ENCODE peak calls at places on chromosomes 3 and 15, in seven cellular contexts. One of them, this sample, is unnamed.

GRCh38 chr3:98612996-98613517 is 19.6 kb upstream of the CPOX start:
- DNase-seq in HCT116: no peak
- DNase-seq in H1: no peak
- DNase-seq in GM12878: peak
- DNase-seq in HepG2: no peak
- DNase-seq in SK-N-SH: no peak
- DNase-seq in K562: no peak
- DNase-seq in this sample: no peak

GRCh38 chr3:177447938-177448337 is 250.7 kb upstream of the TBL1XR1 start:
- DNase-seq in HCT116: peak
- DNase-seq in H1: no peak
- DNase-seq in GM12878: no peak
- DNase-seq in HepG2: no peak
- DNase-seq in SK-N-SH: no peak
- DNase-seq in K562: no peak
- DNase-seq in this sample: peak

GRCh38 chr15:31387101-31387482 is 60.5 kb downstream of the KLF13 start:
- DNase-seq in HCT116: no peak
- DNase-seq in H1: no peak
- DNase-seq in GM12878: no peak
- DNase-seq in HepG2: no peak
- DNase-seq in SK-N-SH: no peak
- DNase-seq in K562: no peak
- DNase-seq in this sample: no peak

GRCh38 chr3:24519368-24520100 is 24.9 kb upstream of the THRB start:
- DNase-seq in HCT116: no peak
- DNase-seq in H1: no peak
- DNase-seq in GM12878: peak
- DNase-seq in HepG2: peak
- DNase-seq in SK-N-SH: no peak
- DNase-seq in K562: no peak
- DNase-seq in this sample: no peak

GRCh38 chr3:178231645-178232044 is 304.6 kb upstream of the KCNMB2 start:
- DNase-seq in HCT116: no peak
- DNase-seq in H1: no peak
- DNase-seq in GM12878: no peak
- DNase-seq in HepG2: no peak
- DNase-seq in SK-N-SH: no peak
- DNase-seq in K562: no peak
- DNase-seq in this sample: no peak

GRCh38 chr3:55128201-55128870 is 200.5 kb upstream of the LRTM1 start:
- DNase-seq in HCT116: no peak
- DNase-seq in H1: no peak
- DNase-seq in GM12878: no peak
- DNase-seq in HepG2: no peak
- DNase-seq in SK-N-SH: peak
- DNase-seq in K562: no peak
- DNase-seq in this sample: no peak

GRCh38 chr15:31402511-31403056 is 75.9 kb downstream of the KLF13 start:
- DNase-seq in HCT116: no peak
- DNase-seq in H1: no peak
- DNase-seq in GM12878: no peak
- DNase-seq in HepG2: no peak
- DNase-seq in SK-N-SH: peak
- DNase-seq in K562: no peak
- DNase-seq in this sample: no peak

GRCh38 chr3:144127700-144128099 is 156.1 kb downstream of the DIPK2A start:
- DNase-seq in HCT116: no peak
- DNase-seq in H1: no peak
- DNase-seq in GM12878: no peak
- DNase-seq in HepG2: no peak
- DNase-seq in SK-N-SH: no peak
- DNase-seq in K562: no peak
- DNase-seq in this sample: peak

GRCh38 chr3:189099505-189100290 is 72.1 kb upstream of the TPRG1 start:
- DNase-seq in HCT116: no peak
- DNase-seq in H1: no peak
- DNase-seq in GM12878: no peak
- DNase-seq in HepG2: no peak
- DNase-seq in SK-N-SH: no peak
- DNase-seq in K562: no peak
- DNase-seq in this sample: peak

GRCh38 chr3:52534281-52535183 is 875 bp upstream of the NT5DC2 start:
- DNase-seq in HCT116: no peak
- DNase-seq in H1: no peak
- DNase-seq in GM12878: no peak
- DNase-seq in HepG2: peak
- DNase-seq in SK-N-SH: peak
- DNase-seq in K562: no peak
- DNase-seq in this sample: peak

GRCh38 chr3:52536369-52537164 is at the start of gene UQCC5:
- DNase-seq in HCT116: peak
- DNase-seq in H1: peak
- DNase-seq in GM12878: peak
- DNase-seq in HepG2: peak
- DNase-seq in SK-N-SH: peak
- DNase-seq in K562: peak
- DNase-seq in this sample: peak

GRCh38 chr3:52536112-52536368 is 365 bp upstream of the UQCC5 start:
- DNase-seq in HCT116: no peak
- DNase-seq in H1: no peak
- DNase-seq in GM12878: no peak
- DNase-seq in HepG2: no peak
- DNase-seq in SK-N-SH: no peak
- DNase-seq in K562: no peak
- DNase-seq in this sample: no peak

GRCh38 chr3:52537165-52537635 is 795 bp downstream of the UQCC5 start:
- DNase-seq in HCT116: no peak
- DNase-seq in H1: no peak
- DNase-seq in GM12878: no peak
- DNase-seq in HepG2: no peak
- DNase-seq in SK-N-SH: no peak
- DNase-seq in K562: no peak
- DNase-seq in this sample: no peak

GRCh38 chr3:52535411-52536111 is 844 bp upstream of the UQCC5 start:
- DNase-seq in HCT116: no peak
- DNase-seq in H1: no peak
- DNase-seq in GM12878: no peak
- DNase-seq in HepG2: no peak
- DNase-seq in SK-N-SH: no peak
- DNase-seq in K562: no peak
- DNase-seq in this sample: no peak
- TF ChIP-seq JUND in HCT116: no peak
- TF ChIP-seq JUND in H1: no peak
- TF ChIP-seq JUND in GM12878: no peak
- TF ChIP-seq JUND in HepG2: no peak
- TF ChIP-seq JUND in SK-N-SH: no peak
- TF ChIP-seq JUND in K562: no peak
- TF ChIP-seq JUND in this sample: no peak

GRCh38 chr3:133330043-133330442 is 69.8 kb upstream of the BFSP2 start:
- DNase-seq in HCT116: no peak
- DNase-seq in H1: no peak
- DNase-seq in GM12878: no peak
- DNase-seq in HepG2: no peak
- DNase-seq in SK-N-SH: peak
- DNase-seq in K562: no peak
- DNase-seq in this sample: peak
- TF ChIP-seq JUND in HCT116: no peak
- TF ChIP-seq JUND in H1: no peak
- TF ChIP-seq JUND in GM12878: no peak
- TF ChIP-seq JUND in HepG2: no peak
- TF ChIP-seq JUND in SK-N-SH: no peak
- TF ChIP-seq JUND in K562: no peak
- TF ChIP-seq JUND in this sample: no peak

GRCh38 chr15:66069751-66070150 is 183.8 kb downstream of the MEGF11 start:
- DNase-seq in HCT116: no peak
- DNase-seq in H1: no peak
- DNase-seq in GM12878: no peak
- DNase-seq in HepG2: no peak
- DNase-seq in SK-N-SH: no peak
- DNase-seq in K562: no peak
- DNase-seq in this sample: no peak

GRCh38 chr15:66071621-66072295 is 181.8 kb downstream of the MEGF11 start:
- DNase-seq in HCT116: no peak
- DNase-seq in H1: no peak
- DNase-seq in GM12878: no peak
- DNase-seq in HepG2: no peak
- DNase-seq in SK-N-SH: no peak
- DNase-seq in K562: no peak
- DNase-seq in this sample: no peak

GRCh38 chr15:66071160-66071559 is 182.4 kb downstream of the MEGF11 start:
- DNase-seq in HCT116: no peak
- DNase-seq in H1: no peak
- DNase-seq in GM12878: no peak
- DNase-seq in HepG2: no peak
- DNase-seq in SK-N-SH: no peak
- DNase-seq in K562: no peak
- DNase-seq in this sample: no peak

GRCh38 chr15:66070220-66070934 is 183.2 kb downstream of the MEGF11 start:
- DNase-seq in HCT116: no peak
- DNase-seq in H1: no peak
- DNase-seq in GM12878: no peak
- DNase-seq in HepG2: no peak
- DNase-seq in SK-N-SH: no peak
- DNase-seq in K562: no peak
- DNase-seq in this sample: peak

GRCh38 chr15:66072616-66073361 is 180.8 kb downstream of the MEGF11 start:
- DNase-seq in HCT116: no peak
- DNase-seq in H1: no peak
- DNase-seq in GM12878: no peak
- DNase-seq in HepG2: no peak
- DNase-seq in SK-N-SH: no peak
- DNase-seq in K562: no peak
- DNase-seq in this sample: no peak
- TF ChIP-seq JUND in HCT116: no peak
- TF ChIP-seq JUND in H1: no peak
- TF ChIP-seq JUND in GM12878: no peak
- TF ChIP-seq JUND in HepG2: no peak
- TF ChIP-seq JUND in SK-N-SH: no peak
- TF ChIP-seq JUND in K562: no peak
- TF ChIP-seq JUND in this sample: no peak

DNA sequence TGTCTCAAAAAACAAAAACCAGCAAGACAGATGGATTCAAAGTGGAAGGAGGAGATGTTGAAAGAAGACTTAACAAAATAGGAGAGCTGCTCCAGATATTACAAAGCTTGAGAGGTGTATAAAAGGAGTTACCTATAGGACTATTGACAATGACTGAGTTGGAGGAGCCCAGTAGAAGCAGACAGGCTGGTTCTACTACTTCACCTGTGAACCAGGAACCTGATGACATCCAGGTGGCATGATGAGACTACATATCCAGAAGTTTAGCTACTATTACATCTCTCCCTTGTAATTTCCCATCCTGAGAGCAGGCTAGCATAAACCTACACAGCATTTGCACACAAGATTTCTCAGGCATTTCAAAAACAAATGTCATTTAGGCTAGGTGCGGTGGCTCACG is 49.3 kb downstream of the CPEB1 start:
- DNase-seq in HCT116: no peak
- DNase-seq in H1: no peak
- DNase-seq in GM12878: no peak
- DNase-seq in HepG2: no peak
- DNase-seq in SK-N-SH: no peak
- DNase-seq in K562: no peak
- DNase-seq in this sample: no peak
- TF ChIP-seq JUND in HCT116: no peak
- TF ChIP-seq JUND in H1: no peak
- TF ChIP-seq JUND in GM12878: no peak
- TF ChIP-seq JUND in HepG2: no peak
- TF ChIP-seq JUND in SK-N-SH: no peak
- TF ChIP-seq JUND in K562: no peak
- TF ChIP-seq JUND in this sample: no peak

DNA sequence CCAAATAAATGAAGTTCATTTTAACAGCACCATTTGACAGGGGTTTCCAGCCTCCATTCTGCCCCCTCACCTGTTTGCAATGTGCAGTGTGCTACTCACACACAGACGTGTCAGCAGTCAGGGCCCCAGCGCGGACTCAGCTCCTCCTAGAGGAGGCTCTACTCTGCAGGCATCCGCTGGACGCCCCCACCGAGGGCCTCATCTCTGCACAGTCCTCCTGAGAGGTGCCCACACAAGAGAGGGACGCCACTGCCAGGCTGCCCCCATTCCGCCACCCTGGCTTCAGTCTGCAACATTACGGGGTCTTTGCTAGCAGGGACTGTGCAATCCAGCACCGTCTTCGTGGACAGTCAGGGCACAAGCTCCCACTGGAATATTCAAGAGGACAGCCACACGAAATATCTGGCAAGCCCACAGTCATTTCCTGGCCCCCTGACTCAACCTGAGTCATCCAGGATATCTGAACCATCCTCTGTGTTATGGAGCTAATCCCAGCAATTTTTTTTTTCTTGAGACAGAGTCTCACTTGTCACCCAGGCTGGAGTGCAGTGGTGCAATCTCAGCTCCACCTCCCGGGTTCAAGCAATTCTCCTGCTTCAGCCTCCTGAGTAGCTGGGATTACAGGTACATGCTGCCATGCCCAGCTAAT is 255.0 kb downstream of the OCA2 start:
- DNase-seq in HCT116: no peak
- DNase-seq in H1: peak
- DNase-seq in GM12878: no peak
- DNase-seq in HepG2: no peak
- DNase-seq in SK-N-SH: no peak
- DNase-seq in K562: no peak
- DNase-seq in this sample: no peak
- TF ChIP-seq JUND in HCT116: no peak
- TF ChIP-seq JUND in H1: no peak
- TF ChIP-seq JUND in GM12878: no peak
- TF ChIP-seq JUND in HepG2: no peak
- TF ChIP-seq JUND in SK-N-SH: no peak
- TF ChIP-seq JUND in K562: no peak
- TF ChIP-seq JUND in this sample: no peak

This sample was measured in T47D.